ENCODE peak calls at places on chromosomes 12 and 14, in four cellular contexts. T is fibroblast of the conjunctiva; J is CD8-positive, alpha-beta T cell; D is 8988T. K is an unnamed sample.

GRCh38 chr12:82413994-82414393 is 55.7 kb downstream of the METTL25 start:
- DNase-seq in T (no peak), J (no peak), D (no peak), K (no peak)

GRCh38 chr14:60653388-60653690 is 4.1 kb upstream of the SIX1 start:
- DNase-seq in T (no peak), J (no peak), D (no peak), K (no peak)

GRCh38 chr12:88994537-88994936 is 357.8 kb downstream of the DUSP6 start:
- DNase-seq in T (no peak), J (no peak), D (no peak), K (no peak)

GRCh38 chr12:52119398-52120254 is 40.1 kb downstream of the SMIM41 start:
- DNase-seq in T (no peak), J (no peak), D (peak), K (no peak)

GRCh38 chr12:76571256-76571655 is 11.7 kb upstream of the OSBPL8 start:
- DNase-seq in T (no peak), J (no peak), D (no peak), K (no peak)

GRCh38 chr12:66708704-66709443 is 30.0 kb upstream of the GRIP1 start:
- DNase-seq in T (no peak), J (no peak), D (no peak), K (no peak)

GRCh38 chr12:15532364-15532977 is 210.2 kb downstream of the PTPRO start:
- DNase-seq in T (peak), J (peak), D (no peak), K (no peak)

GRCh38 chr14:35973770-35974169 is 147.6 kb downstream of the BRMS1L start:
- DNase-seq in T (no peak), J (no peak), D (no peak), K (no peak)

GRCh38 chr12:100858658-100859057 is 64.1 kb downstream of the ANO4 start:
- DNase-seq in T (no peak), J (no peak), D (no peak), K (no peak)

GRCh38 chr12:41441180-41441579 is 253.1 kb downstream of the PDZRN4 start:
- DNase-seq in T (no peak), J (no peak), D (no peak), K (no peak)

GRCh38 chr14:37903561-37904191 is 304.0 kb upstream of the SSTR1 start:
- DNase-seq in T (peak), J (no peak), D (no peak), K (peak)

GRCh38 chr14:104984056-104984894 is 1.3 kb upstream of the CLBA1 start:
- DNase-seq in T (no peak), J (no peak), D (no peak), K (no peak)

GRCh38 chr14:54085841-54086240 is 129.2 kb upstream of the BMP4 start:
- DNase-seq in T (no peak), J (no peak), D (no peak), K (no peak)

GRCh38 chr12:13959131-13959734 is 22.2 kb downstream of the GRIN2B start:
- DNase-seq in T (no peak), J (no peak), D (no peak), K (peak)

GRCh38 chr12:54052745-54053624 is 650 bp upstream of the HOXC4 start:
- DNase-seq in T (no peak), J (no peak), D (no peak), K (peak)

GRCh38 chr12:946656-947055 is 2.8 kb downstream of the RAD52 start:
- DNase-seq in T (no peak), J (no peak), D (no peak), K (no peak)

GRCh38 chr14:77485901-77486678 is 12.5 kb downstream of the ISM2 start:
- DNase-seq in T (no peak), J (no peak), D (no peak), K (no peak)

GRCh38 chr12:111067498-111067897 is 147.1 kb upstream of the MYL2 start:
- DNase-seq in T (no peak), J (no peak), D (no peak), K (no peak)

GRCh38 chr12:112401903-112402498 is 7.4 kb downstream of the RPL6 start:
- DNase-seq in T (no peak), J (no peak), D (no peak), K (no peak)

GRCh38 chr12:127383281-127383680 is 883.7 kb upstream of the TMEM132C start:
- DNase-seq in T (no peak), J (no peak), D (no peak), K (no peak)

GRCh38 chr12:98355322-98355721 is 160.1 kb upstream of the TMPO start:
- DNase-seq in T (no peak), J (no peak), D (no peak), K (no peak)

GRCh38 chr12:47268501-47269459 is 189.0 kb upstream of the AMIGO2 start:
- DNase-seq in T (no peak), J (no peak), D (no peak), K (no peak)

GRCh38 chr12:117231750-117232149 is 41.5 kb upstream of the FBXO21 start:
- DNase-seq in T (no peak), J (no peak), D (no peak), K (no peak)

GRCh38 chr12:106428379-106428778 is 70.8 kb downstream of the POLR3B start:
- DNase-seq in T (peak), J (no peak), D (no peak), K (no peak)

GRCh38 chr12:83473408-83474095 is 786.8 kb downstream of the TMTC2 start:
- DNase-seq in T (peak), J (no peak), D (no peak), K (no peak)

GRCh38 chr14:105486974-105487448 is 325 bp downstream of the CRIP1 start:
- DNase-seq in T (peak), J (peak), D (no peak), K (no peak)

GRCh38 chr14:37810094-37810801 is 214.8 kb downstream of the TTC6 start:
- DNase-seq in T (no peak), J (no peak), D (no peak), K (no peak)

GRCh38 chr14:103543140-103543539 is 14.1 kb downstream of the TRMT61A start:
- DNase-seq in T (no peak), J (no peak), D (no peak), K (no peak)

GRCh38 chr12:57983150-57983857 is 41.9 kb downstream of the ATP23 start:
- DNase-seq in T (peak), J (no peak), D (no peak), K (no peak)

GRCh38 chr14:65927871-65928270 is 515.3 kb downstream of the FUT8 start:
- DNase-seq in T (no peak), J (peak), D (no peak), K (peak)

GRCh38 chr12:85669911-85670310 is 166.3 kb downstream of the RASSF9 start:
- DNase-seq in T (no peak), J (no peak), D (no peak), K (no peak)

GRCh38 chr12:124592050-124592449 is 24.6 kb upstream of the NCOR2 start:
- DNase-seq in T (no peak), J (no peak), D (peak), K (no peak)

GRCh38 chr14:103847954-103848719 is 762 bp upstream of the PPP1R13B start:
- DNase-seq in T (no peak), J (no peak), D (no peak), K (no peak)